ENCODE peak calls at places on chromosomes 11 and 22, in four cellular contexts. L, S, V and H are unnamed samples.

GRCh38 chr11:2473361-2474058 is 28.7 kb downstream of the KCNQ1 start:
- DNase-seq in L (no peak), S (no peak), V (no peak), H (no peak)

GRCh38 chr11:2132874-2133480 is 6.2 kb downstream of the IGF2 start:
- DNase-seq in L (no peak), S (no peak), V (no peak), H (no peak)

GRCh38 chr11:95231881-95232605 is 1.0 kb upstream of the SESN3 start:
- DNase-seq in L (peak), S (no peak), V (peak), H (peak)

GRCh38 chr22:17120711-17121234 is 387 bp downstream of the TMEM121B start:
- DNase-seq in L (no peak), S (no peak), V (no peak), H (no peak)

GRCh38 chr11:763073-763463 is 14.2 kb downstream of the GATD1 start:
- DNase-seq in L (no peak), S (no peak), V (no peak), H (no peak)

GRCh38 chr11:6586434-6587359 is 16.7 kb downstream of the RRP8 start:
- DNase-seq in L (no peak), S (no peak), V (no peak), H (no peak)

GRCh38 chr22:40206561-40206960 is 28.8 kb downstream of the TNRC6B start:
- DNase-seq in L (no peak), S (no peak), V (no peak), H (no peak)

GRCh38 chr22:43276311-43276710 is 66.9 kb downstream of the SCUBE1 start:
- DNase-seq in L (no peak), S (no peak), V (no peak), H (no peak)

GRCh38 chr11:78110830-78111229 is 28.6 kb downstream of the ALG8 start:
- DNase-seq in L (no peak), S (no peak), V (no peak), H (no peak)

GRCh38 chr11:8867856-8868705 is 42.9 kb upstream of the AKIP1 start:
- DNase-seq in L (peak), S (no peak), V (no peak), H (peak)

GRCh38 chr11:130550984-130551383 is 102.5 kb downstream of the ADAMTS15 start:
- DNase-seq in L (no peak), S (no peak), V (no peak), H (no peak)

GRCh38 chr22:35208003-35208402 is 49.3 kb upstream of the HMGXB4 start:
- DNase-seq in L (no peak), S (no peak), V (no peak), H (no peak)

GRCh38 chr11:107457205-107457557 is 444 bp downstream of the CWF19L2 start:
- DNase-seq in L (no peak), S (no peak), V (no peak), H (peak)

GRCh38 chr11:115965754-115966504 is 461.7 kb upstream of the CADM1 start:
- DNase-seq in L (no peak), S (no peak), V (no peak), H (no peak)

GRCh38 chr22:38467904-38468760 is at the start of gene KDELR3:
- DNase-seq in L (peak), S (no peak), V (peak), H (peak)

GRCh38 chr11:65224939-65225283 is 36.9 kb upstream of the POLA2 start:
- DNase-seq in L (peak), S (no peak), V (no peak), H (peak)

GRCh38 chr11:9566561-9567063 is 6.9 kb upstream of the WEE1 start:
- DNase-seq in L (peak), S (no peak), V (no peak), H (peak)